ENCODE peak calls at places on chromosomes 16 and 17, in eight cellular contexts. O, I, D, R, G, Q, K and Y are unnamed samples. For H3K4me1, the result is how much of the 10 kb centered on the place peaks cover.

GRCh38 chr16:50946606-50947005 is 204.5 kb downstream of the SALL1 start:
- DNase-seq in O (no peak), I (no peak), D (no peak), R (no peak), G (no peak), Q (no peak), K (no peak), Y (no peak)

GRCh38 chr16:10876799-10877341 is at the start of gene CIITA:
- DNase-seq in O (peak), I (peak), D (no peak), R (peak), G (peak), Q (no peak), K (no peak), Y (peak)

GRCh38 chr17:32123782-32124181 is 18.5 kb upstream of the RHOT1 start:
- DNase-seq in O (no peak), I (no peak), D (no peak), R (no peak), G (no peak), Q (no peak), K (no peak), Y (no peak)

GRCh38 chr16:67006930-67007658 is 18.7 kb downstream of the CES4A start:
- DNase-seq in O (no peak), I (peak), D (no peak), R (no peak), G (no peak), Q (no peak), K (no peak), Y (peak)

GRCh38 chr17:81528651-81529436 is 667 bp downstream of the FSCN2 start:
- DNase-seq in O (no peak), I (no peak), D (no peak), R (no peak), G (no peak), Q (no peak), K (no peak), Y (no peak)

GRCh38 chr17:80720624-80721577 is 176.3 kb downstream of the RPTOR start:
- DNase-seq in O (peak), I (peak), D (no peak), R (no peak), G (no peak), Q (no peak), K (no peak), Y (no peak)

GRCh38 chr17:8248751-8249607 is at the start of gene PFAS:
- DNase-seq in O (peak), I (peak), D (peak), R (peak), G (peak), Q (peak), K (peak), Y (peak)

GRCh38 chr17:1552911-1553310 is 9.7 kb downstream of the PITPNA start:
- DNase-seq in O (no peak), I (no peak), D (no peak), R (no peak), G (no peak), Q (no peak), K (no peak), Y (peak)

GRCh38 chr16:13795131-13795530 is 124.8 kb upstream of the ERCC4 start:
- DNase-seq in O (no peak), I (no peak), D (no peak), R (no peak), G (no peak), Q (no peak), K (no peak), Y (no peak)

GRCh38 chr17:17124341-17124740 is 81.8 kb downstream of the PLD6 start:
- DNase-seq in O (no peak), I (no peak), D (no peak), R (no peak), G (no peak), Q (no peak), K (no peak), Y (no peak)

GRCh38 chr17:55577011-55577586 is 65.8 kb upstream of the SMIM36 start:
- DNase-seq in O (no peak), I (peak), D (no peak), R (no peak), G (no peak), Q (peak), K (peak), Y (peak)
- H3K4me1 ChIP-seq in O (under half), I (under half), D (under half), R (under half), G (under half), Q (under half), K (under half), Y (under half)

DNA sequence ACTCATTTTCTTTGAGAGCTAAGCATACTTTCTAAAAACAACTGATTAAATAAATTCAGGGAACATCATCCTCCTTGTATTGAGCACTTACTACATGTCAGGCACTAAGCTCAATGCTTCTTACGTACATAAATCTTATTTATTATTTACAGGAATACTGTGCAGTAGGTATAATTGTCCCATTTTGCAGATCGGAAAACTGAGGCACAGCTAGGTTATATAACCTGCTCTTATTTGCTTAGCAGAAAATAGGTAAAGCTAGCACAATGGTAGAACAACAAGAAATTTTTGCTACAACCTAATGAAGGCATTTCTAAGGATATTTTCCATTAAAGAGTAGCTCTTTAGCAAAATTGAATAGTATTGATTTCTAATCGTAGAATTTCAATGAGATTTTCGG is 168.7 kb upstream of the KCNJ16 start:
- DNase-seq in O (no peak), I (no peak), D (no peak), R (no peak), G (no peak), Q (no peak), K (no peak), Y (no peak)
- TF ChIP-seq CTCF in O (no peak), I (no peak), D (no peak), R (no peak), G (no peak), Q (no peak), K (no peak), Y (no peak)

GRCh38 chr17:35749560-35750412 is 3.3 kb downstream of the GAS2L2 start:
- DNase-seq in O (no peak), I (no peak), D (peak), R (no peak), G (peak), Q (peak), K (no peak), Y (peak)
- H2AFZ ChIP-seq in O (peak), I (no peak), D (peak), R (no peak), G (peak), Q (no peak), K (no peak), Y (no peak)

GRCh38 chr17:29591737-29592624 is 951 bp upstream of the ANKRD13B start:
- DNase-seq in O (no peak), I (peak), D (peak), R (peak), G (peak), Q (peak), K (peak), Y (peak)

GRCh38 chr17:29589524-29590260 is at the start of gene GIT1:
- DNase-seq in O (no peak), I (peak), D (peak), R (peak), G (peak), Q (peak), K (peak), Y (peak)

GRCh38 chr17:29588561-29589411 is 662 bp downstream of the GIT1 start:
- DNase-seq in O (no peak), I (peak), D (peak), R (no peak), G (peak), Q (peak), K (no peak), Y (peak)

GRCh38 chr17:29590979-29591736 is 1.7 kb upstream of the GIT1 start:
- DNase-seq in O (no peak), I (peak), D (peak), R (peak), G (peak), Q (peak), K (no peak), Y (peak)

DNA sequence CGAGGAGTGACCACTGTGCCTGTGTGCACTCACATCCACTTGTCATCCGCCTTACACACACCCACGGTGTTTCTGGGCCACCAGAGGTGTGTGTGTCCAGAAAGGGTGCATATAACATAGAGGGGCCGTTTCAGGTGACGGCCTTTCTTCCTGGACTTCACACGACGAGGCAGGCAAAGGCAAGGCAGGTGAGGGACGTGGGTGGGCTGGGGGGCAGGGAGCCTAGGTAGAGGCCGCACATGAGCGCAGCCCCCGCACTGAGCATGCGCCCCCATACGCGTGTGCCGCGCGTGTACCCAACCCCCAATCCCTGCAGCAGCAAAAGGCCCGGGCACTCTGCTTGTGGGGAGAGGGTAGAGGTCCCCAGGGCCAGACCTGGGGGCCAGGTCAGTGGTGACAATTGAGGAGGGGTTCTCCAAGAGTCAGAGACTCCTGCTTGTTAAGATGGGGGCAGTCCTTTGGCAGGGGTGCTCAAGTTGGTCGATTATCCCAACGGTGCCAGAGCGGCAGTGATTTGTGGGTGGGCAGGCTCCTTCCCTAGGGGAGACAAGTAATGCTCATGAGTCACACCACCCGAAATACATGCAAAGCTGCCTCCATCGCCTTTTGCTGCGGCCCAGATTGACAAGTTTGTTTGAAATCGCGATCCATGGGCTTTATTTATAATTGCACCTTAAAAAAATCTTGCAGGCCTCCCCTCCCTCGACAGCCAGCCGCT is 972 bp upstream of the GIT1 start:
- DNase-seq in O (no peak), I (peak), D (no peak), R (peak), G (no peak), Q (no peak), K (no peak), Y (peak)
- H3K4me1 ChIP-seq in O (half or more), I (under half), D (half or more), R (under half), G (under half), Q (under half), K (half or more), Y (half or more)

GRCh38 chr16:27973678-27974077 is 89.8 kb downstream of the GSG1L start:
- DNase-seq in O (no peak), I (no peak), D (no peak), R (no peak), G (peak), Q (no peak), K (no peak), Y (no peak)
- TF ChIP-seq CTCF in O (no peak), I (no peak), D (peak), R (no peak), G (no peak), Q (no peak), K (no peak), Y (no peak)

GRCh38 chr16:82971126-82971525 is 344.4 kb downstream of the CDH13 start:
- DNase-seq in O (no peak), I (no peak), D (no peak), R (no peak), G (no peak), Q (no peak), K (no peak), Y (no peak)
- H2AFZ ChIP-seq in O (no peak), I (no peak), D (no peak), R (no peak), G (no peak), Q (no peak), K (no peak), Y (no peak)

DNA sequence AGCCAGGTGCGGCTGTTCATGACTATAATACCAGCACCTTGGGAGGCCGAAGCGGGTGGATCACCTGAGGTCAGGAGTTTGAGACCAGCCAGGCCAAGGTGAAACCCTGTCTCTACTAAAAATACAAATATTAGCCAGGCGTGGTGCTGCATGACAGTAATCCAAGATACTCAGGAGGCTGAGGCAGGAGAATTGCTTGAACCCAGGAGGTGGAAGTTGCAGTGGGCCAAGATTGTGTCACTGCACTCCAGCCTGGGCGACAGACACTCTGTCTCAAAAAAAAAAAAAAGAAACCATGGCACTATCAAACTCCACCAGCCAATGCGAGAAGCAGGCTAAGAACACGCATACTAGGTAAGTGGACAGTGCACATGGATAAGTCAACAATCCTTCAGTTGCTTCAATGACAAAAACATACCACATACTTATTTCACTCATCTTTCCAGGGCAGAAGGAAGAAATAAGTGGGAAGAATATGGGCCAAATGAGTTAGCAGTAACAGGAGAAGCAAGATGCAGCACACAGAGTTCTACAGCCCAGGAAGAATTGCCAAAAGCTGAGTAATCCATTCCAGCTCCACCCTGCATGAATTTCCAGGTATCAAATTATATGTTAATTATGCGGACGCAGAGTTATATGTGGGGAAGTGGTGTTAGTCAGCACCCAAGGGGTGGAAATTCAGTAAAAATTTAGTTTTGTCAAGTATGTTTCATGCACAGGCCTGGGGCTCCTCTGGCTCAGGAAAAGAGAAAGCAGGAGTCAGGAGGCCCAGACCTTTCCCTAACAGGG is 58.5 kb downstream of the ZFHX3 start:
- DNase-seq in O (peak), I (peak), D (no peak), R (peak), G (no peak), Q (no peak), K (peak), Y (peak)
- H3K4me1 ChIP-seq in O (half or more), I (under half), D (under half), R (under half), G (under half), Q (half or more), K (under half), Y (half or more)

GRCh38 chr16:27512061-27512460 is 37.7 kb downstream of the GTF3C1 start:
- DNase-seq in O (no peak), I (no peak), D (no peak), R (no peak), G (no peak), Q (no peak), K (no peak), Y (no peak)

GRCh38 chr16:27515874-27516353 is 33.8 kb downstream of the GTF3C1 start:
- DNase-seq in O (no peak), I (no peak), D (peak), R (peak), G (peak), Q (peak), K (peak), Y (no peak)

GRCh38 chr16:27514806-27515205 is 34.9 kb downstream of the GTF3C1 start:
- DNase-seq in O (no peak), I (no peak), D (no peak), R (no peak), G (no peak), Q (no peak), K (no peak), Y (no peak)

GRCh38 chr16:27508476-27508875 is 41.2 kb downstream of the GTF3C1 start:
- DNase-seq in O (no peak), I (no peak), D (no peak), R (no peak), G (no peak), Q (no peak), K (no peak), Y (peak)

DNA sequence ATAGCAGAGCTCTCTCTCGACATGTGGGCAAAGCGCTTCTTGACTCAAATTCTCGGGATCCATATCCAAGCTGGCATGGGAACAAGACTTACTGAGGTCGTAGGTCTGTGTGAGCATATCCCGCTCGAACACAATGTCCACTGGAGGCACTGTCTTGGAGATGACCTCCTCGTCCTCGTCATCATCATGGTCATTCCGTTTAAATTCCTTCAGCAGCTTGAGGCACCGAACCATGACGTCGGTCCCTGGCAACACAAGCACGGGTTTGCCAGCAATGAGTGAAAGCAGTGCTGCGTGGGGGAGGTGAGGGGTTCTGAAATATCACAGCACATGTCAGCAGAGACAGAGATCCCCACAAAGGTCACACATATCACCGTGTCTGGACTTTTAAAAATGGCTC is 38.1 kb downstream of the GTF3C1 start:
- DNase-seq in O (no peak), I (no peak), D (no peak), R (no peak), G (no peak), Q (no peak), K (no peak), Y (peak)
- TF ChIP-seq CTCF in O (no peak), I (no peak), D (no peak), R (no peak), G (no peak), Q (no peak), K (no peak), Y (no peak)

GRCh38 chr16:2047330-2048115 is at the start of the genes NTHL1 and TSC2:
- DNase-seq in O (peak), I (peak), D (peak), R (peak), G (peak), Q (peak), K (peak), Y (peak)
- H2AFZ ChIP-seq in O (peak), I (peak), D (peak), R (no peak), G (peak), Q (peak), K (peak), Y (peak)